ENCODE peak calls at places on chromosomes 12 and 14, in eight cellular contexts. One of them, this sample, is unnamed.

GRCh38 chr14:64266206-64266605 is 28.0 kb downstream of the ESR2 start:
- DNase-seq in endodermal cell: no peak
- DNase-seq in neural progenitor cell: no peak
- DNase-seq in uterus: no peak
- DNase-seq in CD8-positive, alpha-beta memory T cell: no peak
- DNase-seq in PC-9: no peak
- DNase-seq in A549: no peak
- DNase-seq in cardiac muscle cell: no peak
- DNase-seq in this sample: no peak

GRCh38 chr12:46608431-46609280 is 217.1 kb downstream of the SLC38A4 start:
- DNase-seq in CD8-positive, alpha-beta memory T cell: no peak
- DNase-seq in PC-9: no peak
- DNase-seq in cardiac muscle cell: no peak
- DNase-seq in A549: no peak
- DNase-seq in uterus: no peak
- DNase-seq in endodermal cell: no peak
- DNase-seq in neural progenitor cell: no peak
- DNase-seq in this sample: peak; percentile 80

GRCh38 chr12:5439788-5440300 is 7.9 kb downstream of the NTF3 start:
- DNase-seq in uterus: no peak
- DNase-seq in PC-9: no peak
- DNase-seq in endodermal cell: no peak
- DNase-seq in neural progenitor cell: no peak
- DNase-seq in CD8-positive, alpha-beta memory T cell: no peak
- DNase-seq in cardiac muscle cell: no peak
- DNase-seq in A549: no peak
- DNase-seq in this sample: no peak

GRCh38 chr14:51342226-51342625 is 102.2 kb downstream of the TMX1 start:
- DNase-seq in A549: peak; percentile 16
- DNase-seq in endodermal cell: no peak
- DNase-seq in CD8-positive, alpha-beta memory T cell: no peak
- DNase-seq in PC-9: peak; percentile 25
- DNase-seq in uterus: no peak
- DNase-seq in cardiac muscle cell: no peak
- DNase-seq in neural progenitor cell: no peak
- DNase-seq in this sample: peak; percentile 60

GRCh38 chr12:56763753-56764657 is 881 bp downstream of the HSD17B6 start:
- DNase-seq in uterus: no peak
- DNase-seq in cardiac muscle cell: no peak
- DNase-seq in CD8-positive, alpha-beta memory T cell: no peak
- DNase-seq in A549: no peak
- DNase-seq in endodermal cell: no peak
- DNase-seq in neural progenitor cell: no peak
- DNase-seq in PC-9: no peak
- DNase-seq in this sample: peak; percentile 52

GRCh38 chr12:120496353-120497340 is 734 bp downstream of the DYNLL1 start:
- DNase-seq in uterus: peak; percentile 70
- DNase-seq in PC-9: peak; percentile 23
- DNase-seq in A549: peak; percentile 44
- DNase-seq in CD8-positive, alpha-beta memory T cell: peak; percentile 57
- DNase-seq in cardiac muscle cell: peak; percentile 72
- DNase-seq in neural progenitor cell: peak; percentile 84
- DNase-seq in endodermal cell: peak; percentile 85
- DNase-seq in this sample: peak; percentile 38

GRCh38 chr12:64796205-64796845 is 28.1 kb upstream of the TBC1D30 start:
- DNase-seq in A549: peak; percentile 91
- DNase-seq in neural progenitor cell: peak; percentile 86
- DNase-seq in CD8-positive, alpha-beta memory T cell: peak; percentile 47
- DNase-seq in uterus: peak; percentile 22
- DNase-seq in PC-9: peak; percentile 70
- DNase-seq in cardiac muscle cell: peak; percentile 85
- DNase-seq in endodermal cell: peak; percentile 85
- DNase-seq in this sample: peak; percentile 82

GRCh38 chr12:55724226-55724939 is 4.2 kb downstream of the RDH5 start:
- DNase-seq in CD8-positive, alpha-beta memory T cell: peak; percentile 51
- DNase-seq in endodermal cell: peak; percentile 94
- DNase-seq in uterus: no peak
- DNase-seq in neural progenitor cell: peak; percentile 71
- DNase-seq in PC-9: peak; percentile 43
- DNase-seq in A549: peak; percentile 70
- DNase-seq in cardiac muscle cell: peak; percentile 69
- DNase-seq in this sample: peak; percentile 38

GRCh38 chr14:67859169-67859749 is 39.7 kb downstream of the RAD51B start:
- DNase-seq in CD8-positive, alpha-beta memory T cell: no peak
- DNase-seq in neural progenitor cell: no peak
- DNase-seq in cardiac muscle cell: no peak
- DNase-seq in PC-9: no peak
- DNase-seq in endodermal cell: no peak
- DNase-seq in A549: no peak
- DNase-seq in uterus: no peak
- DNase-seq in this sample: no peak

GRCh38 chr12:25957898-25958253 is 606 bp upstream of the RASSF8 start:
- DNase-seq in endodermal cell: no peak
- DNase-seq in cardiac muscle cell: no peak
- DNase-seq in uterus: peak; percentile 42
- DNase-seq in CD8-positive, alpha-beta memory T cell: no peak
- DNase-seq in A549: peak; percentile 27
- DNase-seq in PC-9: no peak
- DNase-seq in neural progenitor cell: no peak
- DNase-seq in this sample: peak; percentile 77

GRCh38 chr12:103801709-103802585 is 39.1 kb downstream of the NT5DC3 start:
- DNase-seq in uterus: peak; percentile 39
- DNase-seq in CD8-positive, alpha-beta memory T cell: no peak
- DNase-seq in cardiac muscle cell: no peak
- DNase-seq in PC-9: peak; percentile 37
- DNase-seq in endodermal cell: peak; percentile 42
- DNase-seq in A549: no peak
- DNase-seq in neural progenitor cell: no peak
- DNase-seq in this sample: peak; percentile 93

GRCh38 chr14:21267886-21268611 is 1.2 kb downstream of the HNRNPC start:
- DNase-seq in endodermal cell: no peak
- DNase-seq in A549: no peak
- DNase-seq in cardiac muscle cell: no peak
- DNase-seq in PC-9: no peak
- DNase-seq in CD8-positive, alpha-beta memory T cell: no peak
- DNase-seq in uterus: no peak
- DNase-seq in neural progenitor cell: no peak
- DNase-seq in this sample: peak; percentile 27

GRCh38 chr12:11875414-11875935 is 195.3 kb upstream of the BCL2L14 start:
- DNase-seq in A549: no peak
- DNase-seq in cardiac muscle cell: no peak
- DNase-seq in endodermal cell: no peak
- DNase-seq in CD8-positive, alpha-beta memory T cell: no peak
- DNase-seq in neural progenitor cell: no peak
- DNase-seq in uterus: no peak
- DNase-seq in PC-9: peak; percentile 66
- DNase-seq in this sample: no peak
- H3K9me3 ChIP-seq in A549: no peaks in the 10 kb centered on the region
- H3K9me3 ChIP-seq in cardiac muscle cell: no peaks in the 10 kb centered on the region
- H3K9me3 ChIP-seq in endodermal cell: no peaks in the 10 kb centered on the region
- H3K9me3 ChIP-seq in CD8-positive, alpha-beta memory T cell: no peaks in the 10 kb centered on the region
- H3K9me3 ChIP-seq in neural progenitor cell: no peaks in the 10 kb centered on the region
- H3K9me3 ChIP-seq in uterus: no peaks in the 10 kb centered on the region
- H3K9me3 ChIP-seq in PC-9: no peaks in the 10 kb centered on the region
- H3K9me3 ChIP-seq in this sample: no peaks in the 10 kb centered on the region

DNA sequence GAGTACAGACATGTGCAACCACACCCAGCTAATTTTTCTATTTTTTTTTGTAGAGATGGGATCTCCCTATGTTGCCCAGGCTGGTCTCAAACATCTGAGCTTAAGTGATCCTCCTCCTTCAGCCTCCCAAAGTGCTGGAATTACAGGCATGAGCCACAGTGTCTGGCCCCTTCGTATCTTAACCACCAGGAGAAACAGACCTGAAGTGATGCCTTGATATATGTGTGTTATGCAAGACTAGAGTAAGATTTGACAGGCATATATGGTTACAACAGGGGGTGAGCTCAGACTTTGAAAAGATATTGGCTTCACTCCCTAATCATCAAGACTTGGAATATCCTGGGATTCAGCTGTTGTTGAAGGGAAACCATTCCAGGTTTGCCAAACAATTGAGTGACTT is 10.7 kb upstream of the GALNT6 start:
- DNase-seq in uterus: no peak
- DNase-seq in CD8-positive, alpha-beta memory T cell: no peak
- DNase-seq in cardiac muscle cell: no peak
- DNase-seq in A549: no peak
- DNase-seq in endodermal cell: peak; percentile 20
- DNase-seq in neural progenitor cell: no peak
- DNase-seq in PC-9: no peak
- DNase-seq in this sample: no peak
- H3K4me1 ChIP-seq in uterus: no peaks in the 10 kb centered on the region
- H3K4me1 ChIP-seq in CD8-positive, alpha-beta memory T cell: no peaks in the 10 kb centered on the region
- H3K4me1 ChIP-seq in cardiac muscle cell: no peaks in the 10 kb centered on the region
- H3K4me1 ChIP-seq in A549: no peaks in the 10 kb centered on the region
- H3K4me1 ChIP-seq in endodermal cell: peaks cover 3% of the 10 kb centered on the region
- H3K4me1 ChIP-seq in neural progenitor cell: no peaks in the 10 kb centered on the region
- H3K4me1 ChIP-seq in PC-9: no peaks in the 10 kb centered on the region
- H3K4me1 ChIP-seq in this sample: peaks cover 4% of the 10 kb centered on the region

GRCh38 chr12:34407813-34408212 is 385.5 kb downstream of the ALG10 start:
- DNase-seq in neural progenitor cell: no peak
- DNase-seq in cardiac muscle cell: no peak
- DNase-seq in A549: no peak
- DNase-seq in uterus: no peak
- DNase-seq in endodermal cell: no peak
- DNase-seq in CD8-positive, alpha-beta memory T cell: no peak
- DNase-seq in PC-9: no peak
- DNase-seq in this sample: no peak

GRCh38 chr12:34405286-34406227 is 383.3 kb downstream of the ALG10 start:
- DNase-seq in cardiac muscle cell: no peak
- DNase-seq in endodermal cell: peak; percentile 24
- DNase-seq in neural progenitor cell: no peak
- DNase-seq in uterus: peak; percentile 4
- DNase-seq in CD8-positive, alpha-beta memory T cell: no peak
- DNase-seq in A549: no peak
- DNase-seq in PC-9: peak; percentile 0
- DNase-seq in this sample: no peak

GRCh38 chr12:34404377-34405285 is 382.3 kb downstream of the ALG10 start:
- DNase-seq in endodermal cell: peak; percentile 16
- DNase-seq in uterus: peak; percentile 8
- DNase-seq in PC-9: peak; percentile 0
- DNase-seq in CD8-positive, alpha-beta memory T cell: no peak
- DNase-seq in neural progenitor cell: no peak
- DNase-seq in A549: no peak
- DNase-seq in cardiac muscle cell: no peak
- DNase-seq in this sample: no peak

GRCh38 chr12:34406228-34406995 is 384.1 kb downstream of the ALG10 start:
- DNase-seq in uterus: peak; percentile 3
- DNase-seq in A549: no peak
- DNase-seq in cardiac muscle cell: no peak
- DNase-seq in PC-9: no peak
- DNase-seq in neural progenitor cell: no peak
- DNase-seq in CD8-positive, alpha-beta memory T cell: peak; percentile 0
- DNase-seq in endodermal cell: peak; percentile 16
- DNase-seq in this sample: no peak

GRCh38 chr12:34406996-34407300 is 384.7 kb downstream of the ALG10 start:
- DNase-seq in uterus: peak; percentile 0
- DNase-seq in A549: no peak
- DNase-seq in CD8-positive, alpha-beta memory T cell: no peak
- DNase-seq in neural progenitor cell: no peak
- DNase-seq in endodermal cell: no peak
- DNase-seq in cardiac muscle cell: no peak
- DNase-seq in PC-9: no peak
- DNase-seq in this sample: no peak
- H3K9me3 ChIP-seq in uterus: peaks cover 2% of the 10 kb centered on the region
- H3K9me3 ChIP-seq in A549: peaks cover 17% of the 10 kb centered on the region
- H3K9me3 ChIP-seq in CD8-positive, alpha-beta memory T cell: peaks cover 13% of the 10 kb centered on the region
- H3K9me3 ChIP-seq in neural progenitor cell: peaks cover 35% of the 10 kb centered on the region
- H3K9me3 ChIP-seq in endodermal cell: peaks cover 75% of the 10 kb centered on the region
- H3K9me3 ChIP-seq in cardiac muscle cell: no peaks in the 10 kb centered on the region
- H3K9me3 ChIP-seq in PC-9: peaks cover 10% of the 10 kb centered on the region
- H3K9me3 ChIP-seq in this sample: peaks cover 32% of the 10 kb centered on the region

DNA sequence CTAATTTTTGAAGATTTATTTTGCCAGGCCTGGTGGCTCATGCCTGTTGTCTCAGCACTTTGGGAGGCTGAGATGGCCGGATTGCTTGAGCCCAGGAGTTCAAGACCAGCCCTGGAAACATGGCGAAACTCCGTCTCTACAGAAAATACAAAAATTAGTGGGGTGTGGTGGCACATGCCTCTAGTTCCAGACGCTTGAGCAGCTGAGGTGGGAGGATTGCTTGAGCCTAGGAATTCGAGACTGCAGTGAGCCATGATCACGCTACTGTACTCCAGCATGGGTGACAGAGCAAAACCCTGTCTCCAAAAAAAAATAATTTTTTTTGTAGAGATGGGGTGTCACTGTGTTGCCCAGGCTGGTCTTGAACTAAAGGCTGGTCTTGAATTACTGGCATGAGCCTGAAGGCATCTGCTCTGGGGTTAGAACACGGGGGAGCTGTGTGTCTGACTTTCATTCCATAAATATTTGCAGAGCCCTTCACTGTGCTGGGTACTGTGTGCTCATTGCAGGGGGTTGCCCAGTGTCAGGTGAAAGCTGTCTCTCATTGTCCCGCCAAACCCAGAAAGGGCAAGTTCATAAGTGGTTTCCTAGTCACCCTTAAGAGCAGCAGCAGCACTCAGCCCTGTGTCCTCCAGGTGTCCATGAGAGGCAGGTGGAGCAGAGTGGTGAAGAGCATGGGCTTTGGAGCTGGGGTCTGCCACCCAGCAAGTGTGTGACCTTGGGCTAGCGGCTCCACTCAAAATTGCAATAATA is 4.7 kb upstream of the SMIM41 start:
- DNase-seq in cardiac muscle cell: no peak
- DNase-seq in neural progenitor cell: no peak
- DNase-seq in CD8-positive, alpha-beta memory T cell: no peak
- DNase-seq in endodermal cell: no peak
- DNase-seq in uterus: no peak
- DNase-seq in PC-9: no peak
- DNase-seq in A549: no peak
- DNase-seq in this sample: no peak
- H3K4me1 ChIP-seq in cardiac muscle cell: peaks cover 7% of the 10 kb centered on the region
- H3K4me1 ChIP-seq in neural progenitor cell: peaks cover 7% of the 10 kb centered on the region
- H3K4me1 ChIP-seq in CD8-positive, alpha-beta memory T cell: peaks cover 32% of the 10 kb centered on the region
- H3K4me1 ChIP-seq in endodermal cell: no peaks in the 10 kb centered on the region
- H3K4me1 ChIP-seq in uterus: peaks cover 4% of the 10 kb centered on the region
- H3K4me1 ChIP-seq in PC-9: peaks cover 16% of the 10 kb centered on the region
- H3K4me1 ChIP-seq in A549: peaks cover 22% of the 10 kb centered on the region
- H3K4me1 ChIP-seq in this sample: peaks cover 19% of the 10 kb centered on the region

GRCh38 chr14:106037380-106037779 is 511.0 kb downstream of the TMEM121 start:
- DNase-seq in PC-9: no peak
- DNase-seq in cardiac muscle cell: no peak
- DNase-seq in neural progenitor cell: no peak
- DNase-seq in endodermal cell: no peak
- DNase-seq in A549: no peak
- DNase-seq in CD8-positive, alpha-beta memory T cell: no peak
- DNase-seq in uterus: no peak
- DNase-seq in this sample: no peak
- H3K9me3 ChIP-seq in PC-9: no peaks in the 10 kb centered on the region
- H3K9me3 ChIP-seq in cardiac muscle cell: no peaks in the 10 kb centered on the region
- H3K9me3 ChIP-seq in neural progenitor cell: peaks cover 27% of the 10 kb centered on the region
- H3K9me3 ChIP-seq in endodermal cell: peaks cover 84% of the 10 kb centered on the region
- H3K9me3 ChIP-seq in A549: no peaks in the 10 kb centered on the region
- H3K9me3 ChIP-seq in CD8-positive, alpha-beta memory T cell: no peaks in the 10 kb centered on the region
- H3K9me3 ChIP-seq in uterus: no peaks in the 10 kb centered on the region
- H3K9me3 ChIP-seq in this sample: peaks cover 8% of the 10 kb centered on the region

GRCh38 chr12:69476276-69477017 is 6.3 kb downstream of the FRS2 start:
- DNase-seq in cardiac muscle cell: no peak
- DNase-seq in A549: no peak
- DNase-seq in PC-9: no peak
- DNase-seq in endodermal cell: no peak
- DNase-seq in neural progenitor cell: no peak
- DNase-seq in CD8-positive, alpha-beta memory T cell: no peak
- DNase-seq in uterus: no peak
- DNase-seq in this sample: no peak
- H3K4me1 ChIP-seq in cardiac muscle cell: peaks cover 53% of the 10 kb centered on the region
- H3K4me1 ChIP-seq in A549: peaks cover 64% of the 10 kb centered on the region
- H3K4me1 ChIP-seq in PC-9: peaks cover 29% of the 10 kb centered on the region
- H3K4me1 ChIP-seq in endodermal cell: peaks cover 3% of the 10 kb centered on the region
- H3K4me1 ChIP-seq in neural progenitor cell: peaks cover 49% of the 10 kb centered on the region
- H3K4me1 ChIP-seq in CD8-positive, alpha-beta memory T cell: peaks cover 20% of the 10 kb centered on the region
- H3K4me1 ChIP-seq in uterus: no peaks in the 10 kb centered on the region
- H3K4me1 ChIP-seq in this sample: peaks cover 23% of the 10 kb centered on the region

GRCh38 chr14:106509176-106509575 is 982.8 kb downstream of the TMEM121 start:
- DNase-seq in endodermal cell: no peak
- DNase-seq in uterus: no peak
- DNase-seq in neural progenitor cell: no peak
- DNase-seq in PC-9: no peak
- DNase-seq in cardiac muscle cell: no peak
- DNase-seq in CD8-positive, alpha-beta memory T cell: no peak
- DNase-seq in A549: no peak
- DNase-seq in this sample: no peak
- H3K9me3 ChIP-seq in endodermal cell: peaks cover 91% of the 10 kb centered on the region
- H3K9me3 ChIP-seq in uterus: no peaks in the 10 kb centered on the region
- H3K9me3 ChIP-seq in neural progenitor cell: peaks cover 11% of the 10 kb centered on the region
- H3K9me3 ChIP-seq in PC-9: no peaks in the 10 kb centered on the region
- H3K9me3 ChIP-seq in cardiac muscle cell: no peaks in the 10 kb centered on the region
- H3K9me3 ChIP-seq in CD8-positive, alpha-beta memory T cell: no peaks in the 10 kb centered on the region
- H3K9me3 ChIP-seq in A549: no peaks in the 10 kb centered on the region
- H3K9me3 ChIP-seq in this sample: peaks cover 4% of the 10 kb centered on the region